ENCODE peak calls at places on chromosome 14, in five cellular contexts. K is CD8-positive, alpha-beta memory T cell; E is HL-60; V is psoas muscle; L is GM23338. B is an unnamed sample.

GRCh38 chr14:50030049-50030448 is 86.3 kb downstream of the VCPKMT start:
- DNase-seq in K (no peak), E (no peak), V (no peak), L (no peak), B (no peak)

GRCh38 chr14:35336171-35337073 is 44.2 kb downstream of the PSMA6 start:
- DNase-seq in K (no peak), E (no peak), V (peak), L (peak), B (no peak)

GRCh38 chr14:101791919-101792572 is 30.5 kb downstream of the PPP2R5C start:
- DNase-seq in K (peak), E (no peak), V (no peak), L (no peak), B (no peak)

GRCh38 chr14:87081004-87081403 is 912.0 kb downstream of the GALC start:
- DNase-seq in K (no peak), E (no peak), V (no peak), L (peak), B (no peak)

GRCh38 chr14:20609215-20610001 is 18.2 kb upstream of the RNASE12 start:
- DNase-seq in K (peak), E (peak), V (peak), L (peak), B (peak)

GRCh38 chr14:105859717-105860614 is 333.6 kb downstream of the TMEM121 start:
- DNase-seq in K (peak), E (no peak), V (peak), L (no peak), B (peak)

GRCh38 chr14:85599939-85600338 is 70.0 kb downstream of the FLRT2 start:
- DNase-seq in K (no peak), E (peak), V (no peak), L (no peak), B (no peak)

GRCh38 chr14:87430810-87431209 is 562.2 kb downstream of the GALC start:
- DNase-seq in K (no peak), E (no peak), V (no peak), L (no peak), B (no peak)

DNA sequence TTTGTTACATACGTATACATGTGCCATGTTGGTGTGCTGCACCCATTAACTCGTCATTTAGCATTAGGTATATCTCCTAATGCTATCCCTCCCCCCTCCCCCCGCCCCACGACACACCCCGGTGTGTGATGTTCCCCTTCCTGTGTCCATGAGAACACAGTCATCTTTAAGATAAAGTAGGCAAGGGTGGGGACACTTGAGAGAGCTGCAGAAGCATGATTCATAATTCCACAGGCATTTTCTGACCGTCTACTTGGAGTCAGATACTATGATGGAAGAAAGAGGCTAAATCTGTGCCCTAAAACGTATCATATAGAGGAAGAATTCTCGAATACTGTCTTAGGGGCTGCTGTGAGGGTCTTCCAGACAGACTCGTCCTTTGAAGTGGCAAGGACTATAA is 145.9 kb upstream of the VASH1 start:
- DNase-seq in K (no peak), E (no peak), V (no peak), L (no peak), B (no peak)
- H3K27ac ChIP-seq in K (no peak), E (no peak), V (no peak), L (no peak), B (no peak)

GRCh38 chr14:24595046-24595808 is 14.3 kb downstream of the GZMH start:
- DNase-seq in K (no peak), E (no peak), V (no peak), L (no peak), B (no peak)
- H3K27ac ChIP-seq in K (no peak), E (no peak), V (no peak), L (no peak), B (no peak)

DNA sequence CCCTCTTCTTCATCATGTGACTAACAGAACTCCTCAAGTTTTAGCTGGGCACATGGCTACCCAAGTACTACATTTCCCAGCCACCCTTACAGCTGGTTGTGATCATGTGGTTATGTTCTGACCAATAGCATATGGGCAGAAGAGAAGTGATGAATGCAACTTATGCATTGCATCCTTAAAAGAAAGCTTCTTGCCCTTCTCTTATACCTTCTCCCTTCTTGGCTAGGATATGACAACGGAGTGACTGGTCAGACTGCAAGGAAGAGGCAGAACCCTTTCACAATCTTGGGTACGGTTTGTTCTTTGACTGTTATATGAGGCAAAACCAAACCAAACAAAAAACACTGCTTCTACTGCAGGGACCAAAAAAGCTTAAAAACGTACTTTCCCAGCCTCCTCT is 66.5 kb upstream of the MAX start:
- DNase-seq in K (no peak), E (no peak), V (no peak), L (peak), B (no peak)
- H3K27ac ChIP-seq in K (no peak), E (no peak), V (no peak), L (no peak), B (no peak)

GRCh38 chr14:103535891-103536565 is 7.0 kb downstream of the TRMT61A start:
- DNase-seq in K (no peak), E (no peak), V (no peak), L (no peak), B (no peak)
- H3K27ac ChIP-seq in K (no peak), E (no peak), V (no peak), L (no peak), B (no peak)

GRCh38 chr14:59931237-59931636 is 11.3 kb downstream of the LRRC9 start:
- DNase-seq in K (no peak), E (no peak), V (no peak), L (no peak), B (no peak)
- H3K27ac ChIP-seq in K (no peak), E (no peak), V (no peak), L (no peak), B (no peak)

GRCh38 chr14:45658226-45658916 is 405.4 kb upstream of the MIS18BP1 start:
- DNase-seq in K (no peak), E (no peak), V (no peak), L (no peak), B (no peak)
- H3K27ac ChIP-seq in K (no peak), E (no peak), V (no peak), L (no peak), B (no peak)

GRCh38 chr14:22627506-22628263 is 16.5 kb downstream of the OR6J1 start:
- DNase-seq in K (no peak), E (no peak), V (no peak), L (peak), B (no peak)
- H3K27ac ChIP-seq in K (no peak), E (no peak), V (no peak), L (no peak), B (no peak)

DNA sequence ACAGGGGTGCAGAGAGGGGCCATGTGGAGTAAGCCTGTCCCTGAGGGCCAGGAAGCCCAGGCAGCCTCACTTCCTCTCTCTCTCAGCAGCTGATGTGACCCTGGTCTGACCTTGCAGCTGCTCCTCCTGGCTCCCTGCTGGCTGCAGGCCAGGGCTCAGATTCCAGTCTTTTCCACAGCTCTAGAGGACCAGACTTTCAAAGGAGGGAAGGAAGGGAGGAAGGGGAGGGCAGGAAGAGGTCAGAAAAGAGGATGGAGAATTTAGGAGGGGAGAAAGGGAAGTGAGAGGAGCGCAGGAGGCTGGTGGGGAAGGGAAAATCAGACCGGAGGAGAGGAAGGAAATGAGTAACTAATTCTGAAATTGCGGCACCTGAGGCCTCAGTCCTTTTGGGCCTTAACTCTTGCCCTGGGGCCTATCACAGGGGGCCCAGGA is 40.9 kb upstream of the VASH1 start:
- DNase-seq in K (no peak), E (peak), V (peak), L (peak), B (no peak)
- H3K27ac ChIP-seq in K (no peak), E (no peak), V (peak), L (no peak), B (no peak)

B was measured in CD4-positive, CD25-positive, alpha-beta regulatory T cell.